ENCODE peak calls at places on chromosome 3, in six cellular contexts. P is HCT116, B is GM12878, W is SK-N-SH, O is HepG2, X is K562. C is an unnamed sample.

GRCh38 chr3:166444756-166445155 is 607.5 kb upstream of the BCHE start:
- DNase-seq in X (no peak), W (no peak), B (no peak), P (no peak), O (no peak), C (no peak)

GRCh38 chr3:17979248-17979647 is 236.8 kb upstream of the TBC1D5 start:
- DNase-seq in X (no peak), W (no peak), P (no peak), O (no peak), B (no peak), C (no peak)

GRCh38 chr3:124266517-124266916 is 274.6 kb upstream of the ROPN1 start:
- DNase-seq in O (no peak), B (no peak), P (no peak), W (peak), X (no peak), C (no peak)

GRCh38 chr3:73745429-73746247 is 120.9 kb upstream of the PDZRN3 start:
- DNase-seq in O (no peak), P (no peak), W (no peak), B (no peak), X (no peak), C (no peak)

GRCh38 chr3:193711964-193712598 is 119.1 kb downstream of the OPA1 start:
- DNase-seq in P (no peak), W (no peak), O (peak), B (no peak), X (no peak), C (no peak)

GRCh38 chr3:66639794-66640356 is 139.1 kb upstream of the LRIG1 start:
- DNase-seq in W (no peak), O (no peak), B (no peak), P (no peak), X (no peak), C (no peak)

GRCh38 chr3:149448331-149448831 is 26.1 kb upstream of the TM4SF4 start:
- DNase-seq in O (no peak), X (no peak), P (no peak), W (no peak), B (no peak), C (no peak)

GRCh38 chr3:104032283-104032682 is 1334.4 kb upstream of the ALCAM start:
- DNase-seq in B (no peak), W (no peak), O (no peak), P (no peak), X (no peak), C (no peak)

GRCh38 chr3:33439421-33440327 is 531 bp downstream of the UBP1 start:
- DNase-seq in B (no peak), P (no peak), W (peak), O (peak), X (peak), C (no peak)

GRCh38 chr3:158810823-158811425 is 9.1 kb downstream of the MFSD1 start:
- DNase-seq in P (no peak), O (no peak), B (no peak), X (no peak), W (no peak), C (no peak)

GRCh38 chr3:197952440-197952839 is 2.5 kb downstream of the RPL35A start:
- DNase-seq in P (no peak), X (no peak), O (no peak), B (no peak), W (no peak), C (no peak)

GRCh38 chr3:197953325-197953724 is 3.3 kb downstream of the RPL35A start:
- DNase-seq in W (no peak), O (no peak), P (no peak), B (no peak), X (no peak), C (no peak)

GRCh38 chr3:197950661-197951029 is 655 bp downstream of the RPL35A start:
- DNase-seq in W (no peak), P (no peak), O (no peak), X (no peak), B (no peak), C (no peak)

GRCh38 chr3:197949767-197950660 is at the start of gene RPL35A:
- DNase-seq in W (peak), B (peak), X (peak), O (peak), P (peak), C (peak)

GRCh38 chr3:197951392-197951990 is 1.5 kb downstream of the RPL35A start:
- DNase-seq in W (no peak), X (no peak), P (no peak), B (no peak), O (no peak), C (no peak)
- TF ChIP-seq SIN3A in W (no peak), X (no peak), P (no peak), B (no peak), O (no peak), C (no peak)

GRCh38 chr3:195101927-195102608 is 168.9 kb downstream of the XXYLT1 start:
- DNase-seq in W (no peak), P (no peak), O (no peak), X (no peak), B (no peak), C (no peak)

GRCh38 chr3:195104340-195104739 is 166.6 kb downstream of the XXYLT1 start:
- DNase-seq in O (no peak), P (no peak), W (no peak), X (no peak), B (no peak), C (no peak)

GRCh38 chr3:195100903-195101591 is 169.9 kb downstream of the XXYLT1 start:
- DNase-seq in O (no peak), P (no peak), X (no peak), W (peak), B (no peak), C (no peak)

GRCh38 chr3:195103623-195104022 is 167.3 kb downstream of the XXYLT1 start:
- DNase-seq in B (no peak), W (no peak), X (no peak), P (no peak), O (no peak), C (no peak)

GRCh38 chr3:195102609-195103467 is 168.1 kb downstream of the XXYLT1 start:
- DNase-seq in W (no peak), P (peak), B (no peak), X (no peak), O (no peak), C (peak)
- TF ChIP-seq REST in W (no peak), P (no peak), B (no peak), X (no peak), O (no peak), C (no peak)

DNA sequence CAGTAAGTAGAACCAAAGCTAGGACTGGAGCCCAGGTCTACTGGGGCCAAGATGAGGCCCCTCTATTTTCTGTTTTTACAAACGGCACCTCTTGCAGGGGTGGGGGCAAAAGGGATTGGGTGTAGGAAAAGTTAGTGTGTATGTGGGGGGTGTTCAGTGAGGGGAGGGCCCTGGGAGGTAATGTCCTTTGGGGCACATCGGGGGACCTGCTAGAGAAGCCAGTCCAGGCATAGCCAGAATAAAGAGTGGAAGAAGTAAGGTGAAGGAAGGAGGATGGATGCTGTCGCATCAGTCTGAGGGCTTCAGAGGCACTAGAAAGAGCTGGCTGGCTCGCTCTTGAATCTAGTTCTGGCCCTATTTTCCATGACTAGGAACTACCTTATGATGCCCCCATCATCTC is 2.6 kb downstream of the PLCD1 start:
- DNase-seq in O (no peak), X (no peak), B (no peak), W (no peak), P (no peak), C (no peak)
- TF ChIP-seq POLR2AphosphoS5 in O (no peak), X (no peak), B (no peak), W (no peak), P (no peak), C (no peak)

DNA sequence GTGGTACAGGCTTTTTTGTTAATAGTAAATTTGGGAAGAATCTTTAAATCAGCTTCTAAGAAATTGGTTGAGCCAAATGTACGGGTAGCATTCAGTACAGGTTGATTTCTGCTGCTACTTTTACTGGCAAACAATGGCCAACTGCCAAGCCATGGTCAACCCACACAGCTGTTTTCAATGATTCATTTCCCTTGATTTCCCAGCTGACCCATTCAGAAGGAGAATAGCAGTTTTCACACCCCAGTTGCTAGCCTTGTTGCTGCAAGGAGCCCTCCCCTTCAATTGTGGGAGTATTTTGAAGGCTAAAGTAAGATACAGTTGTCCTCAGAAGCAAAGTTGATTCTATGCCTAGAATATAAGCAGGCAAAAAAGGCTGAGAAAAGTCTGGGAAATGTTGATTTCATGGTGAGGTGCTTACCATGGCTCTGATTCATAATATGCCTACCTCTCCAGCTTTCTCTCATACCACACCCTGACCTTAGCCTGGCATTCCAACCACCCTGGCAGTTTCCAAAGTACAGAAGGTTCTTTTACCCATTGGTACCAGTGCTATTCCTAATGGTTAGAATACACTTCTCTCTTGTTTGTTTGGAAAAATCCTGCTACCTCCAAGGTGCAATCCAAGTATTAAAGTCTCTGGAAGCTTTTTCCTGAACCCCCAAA is 320.3 kb upstream of the TGFBR2 start:
- DNase-seq in W (peak), P (peak), O (no peak), X (no peak), B (no peak), C (peak)
- TF ChIP-seq SIN3A in W (no peak), P (no peak), O (no peak), X (no peak), B (no peak), C (no peak)

C was measured in Panc1.